ENCODE peak calls at places on chromosomes 3 and 15, in five cellular contexts. One of them, this sample, is unnamed.

GRCh38 chr15:83695246-83695645 is 41.3 kb downstream of the ADAMTSL3 start:
- DNase-seq in AG10803: no peak
- DNase-seq in HT-29: no peak
- DNase-seq in AG09319: no peak
- DNase-seq in left cardiac atrium: no peak
- DNase-seq in this sample: no peak

GRCh38 chr15:77857419-77857818 is 220.1 kb downstream of the TBC1D2B start:
- DNase-seq in HT-29: no peak
- DNase-seq in AG10803: no peak
- DNase-seq in left cardiac atrium: no peak
- DNase-seq in AG09319: no peak
- DNase-seq in this sample: no peak

GRCh38 chr3:64327039-64327804 is 102.0 kb upstream of the PRICKLE2 start:
- DNase-seq in AG09319: no peak
- DNase-seq in left cardiac atrium: peak
- DNase-seq in AG10803: peak
- DNase-seq in HT-29: no peak
- DNase-seq in this sample: no peak

GRCh38 chr3:51669241-51670052 is 1.6 kb upstream of the TEX264 start:
- DNase-seq in HT-29: peak
- DNase-seq in AG10803: peak
- DNase-seq in AG09319: peak
- DNase-seq in left cardiac atrium: peak
- DNase-seq in this sample: peak

GRCh38 chr3:30538787-30539186 is 67.6 kb upstream of the TGFBR2 start:
- DNase-seq in left cardiac atrium: no peak
- DNase-seq in HT-29: peak
- DNase-seq in AG09319: no peak
- DNase-seq in AG10803: peak
- DNase-seq in this sample: peak

GRCh38 chr15:63389902-63390301 is 8.3 kb upstream of the CA12 start:
- DNase-seq in HT-29: peak
- DNase-seq in AG09319: no peak
- DNase-seq in AG10803: no peak
- DNase-seq in left cardiac atrium: no peak
- DNase-seq in this sample: peak

GRCh38 chr15:40768492-40769309 is 1.1 kb upstream of the C15orf62 start:
- DNase-seq in AG10803: no peak
- DNase-seq in left cardiac atrium: no peak
- DNase-seq in HT-29: no peak
- DNase-seq in AG09319: no peak
- DNase-seq in this sample: no peak

GRCh38 chr15:48761393-48762158 is 49.3 kb downstream of the CEP152 start:
- DNase-seq in AG10803: no peak
- DNase-seq in left cardiac atrium: no peak
- DNase-seq in AG09319: no peak
- DNase-seq in HT-29: peak
- DNase-seq in this sample: no peak

GRCh38 chr3:28050895-28051294 is 190.5 kb upstream of the CMC1 start:
- DNase-seq in AG09319: no peak
- DNase-seq in left cardiac atrium: no peak
- DNase-seq in HT-29: peak
- DNase-seq in AG10803: peak
- DNase-seq in this sample: peak

GRCh38 chr3:14371573-14372474 is 30.6 kb upstream of the SLC6A6 start:
- DNase-seq in left cardiac atrium: peak
- DNase-seq in AG09319: peak
- DNase-seq in AG10803: peak
- DNase-seq in HT-29: peak
- DNase-seq in this sample: peak

This sample was measured in DMS53.